ENCODE peak calls at places on chromosomes 6 and 20, in nine cellular contexts. R is pancreas; B is fibroblast of lung; L is WERI-Rb-1; U is RWPE2; K is CD4-positive, alpha-beta memory T cell; X is MM.1S; I is CD8-positive, alpha-beta memory T cell; Z is body of pancreas. N is an unnamed sample. For H3K36me3, the result is how much of the 10 kb centered on the place peaks cover.

GRCh38 chr6:42424906-42425474 is 26.7 kb downstream of the TRERF1 start:
- DNase-seq in I (no peak), U (no peak), R (no peak), K (no peak), L (no peak), B (no peak), X (no peak), Z (no peak), N (no peak)

GRCh38 chr20:11716239-11716944 is 201.3 kb upstream of the BTBD3 start:
- DNase-seq in I (no peak), U (no peak), L (peak), K (no peak), X (no peak), B (peak), R (no peak), Z (no peak), N (no peak)

GRCh38 chr6:63882208-63882607 is 246.6 kb downstream of the PHF3 start:
- DNase-seq in X (no peak), K (no peak), U (no peak), I (no peak), L (no peak), B (no peak), R (no peak), Z (no peak), N (no peak)

GRCh38 chr20:15578059-15578458 is 995.2 kb downstream of the KIF16B start:
- DNase-seq in R (no peak), K (no peak), L (no peak), X (no peak), B (no peak), I (no peak), Z (no peak), U (no peak), N (no peak)

GRCh38 chr20:33014336-33015113 is 7.0 kb downstream of the BPIFB2 start:
- DNase-seq in R (no peak), Z (no peak), B (no peak), U (no peak), L (peak), I (no peak), K (no peak), X (no peak), N (no peak)

GRCh38 chr6:138107078-138107751 is at the start of gene PERP:
- DNase-seq in I (peak), Z (peak), B (peak), X (peak), U (peak), K (peak), L (peak), R (peak), N (peak)

GRCh38 chr6:939526-940252 is 246.8 kb upstream of the EXOC2 start:
- DNase-seq in B (peak), R (no peak), Z (no peak), X (no peak), U (no peak), L (no peak), I (no peak), K (no peak), N (no peak)

GRCh38 chr6:41936073-41936837 is 5.4 kb downstream of the CCND3 start:
- DNase-seq in K (peak), U (no peak), X (peak), L (peak), I (peak), Z (peak), B (peak), R (peak), N (peak)

GRCh38 chr6:27206806-27207205 is 40.7 kb upstream of the PRSS16 start:
- DNase-seq in K (no peak), B (no peak), I (no peak), Z (no peak), U (no peak), L (no peak), R (no peak), X (no peak), N (no peak)

GRCh38 chr6:13677878-13678254 is 33.8 kb downstream of the RANBP9 start:
- DNase-seq in B (no peak), R (no peak), U (no peak), X (no peak), L (no peak), K (no peak), I (no peak), Z (peak), N (no peak)

GRCh38 chr6:85300581-85300980 is 149.3 kb upstream of the NT5E start:
- DNase-seq in X (no peak), Z (no peak), R (no peak), I (no peak), L (no peak), U (no peak), K (no peak), B (no peak), N (no peak)

DNA sequence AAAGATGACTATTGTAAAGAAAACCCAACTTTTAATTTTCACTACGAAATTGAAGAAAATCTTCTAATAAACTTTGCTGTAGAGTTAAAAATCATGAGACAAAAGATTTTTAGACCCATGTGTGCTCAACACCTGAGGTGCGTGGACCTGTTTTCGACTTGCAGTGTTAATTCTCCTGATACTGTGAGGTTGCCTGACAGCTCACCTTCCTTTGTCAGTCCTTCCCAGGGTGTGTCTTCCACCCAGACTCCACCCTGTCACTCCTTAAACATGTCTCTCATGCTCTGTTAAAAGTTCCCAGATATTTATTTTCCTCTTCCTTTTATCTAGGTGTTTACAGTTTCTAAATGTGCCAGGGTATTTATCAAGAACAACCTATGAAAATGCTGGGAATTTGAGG is 151.3 kb upstream of the NT5E start:
- DNase-seq in R (no peak), K (no peak), U (no peak), L (no peak), B (no peak), Z (no peak), I (no peak), X (no peak), N (no peak)
- H3K27ac ChIP-seq in R (no peak), K (no peak), U (no peak), L (no peak), B (no peak), Z (no peak), I (no peak), X (no peak), N (no peak)

GRCh38 chr6:132369526-132369925 is 31.7 kb downstream of the MOXD1 start:
- DNase-seq in I (no peak), B (peak), L (no peak), Z (no peak), U (no peak), R (no peak), X (no peak), K (no peak), N (no peak)
- H3K4me3 ChIP-seq in I (no peak), B (no peak), L (no peak), Z (no peak), U (no peak), R (no peak), X (no peak), K (no peak), N (no peak)

GRCh38 chr6:82178759-82179112 is 68.8 kb downstream of the IBTK start:
- DNase-seq in Z (no peak), I (no peak), K (no peak), R (no peak), U (no peak), L (no peak), B (peak), X (no peak), N (no peak)

GRCh38 chr6:82178084-82178758 is 69.3 kb downstream of the IBTK start:
- DNase-seq in B (peak), U (no peak), X (no peak), L (no peak), I (no peak), R (no peak), Z (no peak), K (no peak), N (no peak)

GRCh38 chr6:82176616-82177015 is 70.9 kb downstream of the IBTK start:
- DNase-seq in L (no peak), B (no peak), X (no peak), K (no peak), R (no peak), U (no peak), I (no peak), Z (no peak), N (no peak)

GRCh38 chr6:82182756-82183155 is 64.8 kb downstream of the IBTK start:
- DNase-seq in U (no peak), X (no peak), K (no peak), I (no peak), Z (no peak), R (no peak), L (no peak), B (peak), N (no peak)

GRCh38 chr6:82179415-82179814 is 68.1 kb downstream of the IBTK start:
- DNase-seq in L (no peak), Z (no peak), U (no peak), X (no peak), I (no peak), R (no peak), B (peak), K (no peak), N (no peak)
- H3K36me3 ChIP-seq in L (under half), Z (under half), U (half or more), X (under half), I (under half), R (under half), B (under half), K (under half), N (under half)

DNA sequence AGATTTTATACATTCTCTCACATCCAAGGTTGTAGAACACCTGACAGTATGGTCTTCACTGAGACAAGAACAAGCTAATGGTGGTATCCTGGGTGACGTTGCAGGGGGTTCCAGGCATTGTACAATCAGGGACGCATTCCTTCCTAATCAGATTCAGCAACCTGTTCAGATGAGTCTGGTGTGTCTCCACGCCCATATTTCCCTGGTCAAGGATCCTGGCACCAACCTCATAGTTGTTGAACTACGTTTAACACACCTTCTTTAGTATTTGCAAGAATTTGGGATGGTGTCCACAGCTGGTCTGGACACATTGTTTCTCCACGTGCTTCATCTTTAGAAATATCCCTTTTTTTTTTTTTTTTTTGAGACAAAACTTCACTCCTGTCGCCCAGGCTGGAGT is 161.0 kb upstream of the CDYL start:
- DNase-seq in B (no peak), Z (no peak), R (no peak), X (no peak), K (no peak), I (no peak), L (no peak), U (no peak), N (no peak)
- H3K27ac ChIP-seq in B (no peak), Z (no peak), R (no peak), X (no peak), K (no peak), I (no peak), L (no peak), U (no peak), N (no peak)

GRCh38 chr20:25223765-25224720 is 23.8 kb upstream of the PYGB start:
- DNase-seq in B (no peak), K (no peak), X (no peak), Z (no peak), U (no peak), L (no peak), I (peak), R (no peak), N (no peak)

GRCh38 chr20:25222461-25223178 is 25.3 kb upstream of the PYGB start:
- DNase-seq in L (no peak), K (no peak), Z (no peak), R (no peak), I (peak), X (no peak), U (no peak), B (no peak), N (no peak)

GRCh38 chr20:25224941-25225340 is 22.9 kb upstream of the PYGB start:
- DNase-seq in R (no peak), B (no peak), I (no peak), K (no peak), U (no peak), X (no peak), L (no peak), Z (no peak), N (no peak)

GRCh38 chr20:25221592-25222460 is 26.1 kb upstream of the PYGB start:
- DNase-seq in R (no peak), K (no peak), Z (no peak), X (no peak), I (peak), U (no peak), L (no peak), B (no peak), N (no peak)

DNA sequence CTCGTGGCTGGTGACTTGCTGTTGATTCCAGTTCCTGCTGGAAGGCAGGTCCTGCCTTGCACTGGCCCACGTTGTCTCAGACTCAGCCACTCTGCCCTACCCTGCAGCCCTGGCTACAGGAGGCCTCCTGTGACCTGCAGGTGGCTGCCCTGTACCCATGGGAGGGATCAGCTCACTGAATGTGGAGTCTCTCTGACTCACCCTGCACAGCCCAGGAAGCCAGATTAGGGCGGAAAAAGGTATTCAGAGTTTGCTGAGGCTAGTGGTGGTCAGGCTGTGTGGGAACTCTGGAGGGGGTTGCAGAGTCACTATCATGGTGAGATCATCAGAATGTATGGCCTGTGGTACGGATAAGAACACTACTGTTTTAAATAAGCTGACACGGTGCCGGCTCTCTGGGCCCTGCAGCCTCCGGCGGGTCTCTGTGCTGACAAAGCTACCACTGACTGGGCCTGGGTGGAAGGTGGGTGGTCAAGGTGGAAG is 24.7 kb upstream of the PYGB start:
- DNase-seq in K (no peak), I (peak), Z (no peak), R (no peak), U (peak), L (peak), X (no peak), B (peak), N (no peak)
- H3K4me3 ChIP-seq in K (no peak), I (no peak), Z (no peak), R (no peak), U (no peak), L (no peak), X (no peak), B (no peak), N (no peak)

DNA sequence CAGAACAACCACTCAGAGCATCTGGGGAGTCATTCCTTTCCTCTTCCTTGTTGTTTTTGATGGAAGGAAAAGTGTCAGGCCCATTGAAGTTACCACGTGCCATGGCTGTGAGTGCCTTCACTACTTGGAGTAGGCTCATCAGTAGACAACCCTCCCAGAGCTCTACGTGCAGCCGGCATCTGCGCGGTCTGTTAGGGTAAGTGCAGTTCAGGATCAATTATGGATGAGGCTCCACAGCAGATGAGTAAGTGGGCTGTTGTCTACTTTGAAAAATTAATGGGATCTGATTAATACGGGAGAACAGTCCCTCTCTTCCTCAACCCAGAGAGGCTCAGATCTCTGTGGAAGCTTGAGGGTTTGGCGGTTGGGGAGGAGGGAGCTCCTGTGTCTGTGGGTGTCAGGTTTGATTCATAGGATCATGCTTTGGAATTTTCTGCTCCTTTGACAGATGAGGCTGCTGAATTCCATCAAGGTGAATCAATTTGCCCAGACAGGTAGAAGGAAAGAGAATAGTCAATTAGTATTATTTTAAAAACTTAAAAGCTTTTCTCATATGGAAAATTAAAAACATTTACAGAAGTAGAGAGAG is 93.8 kb upstream of the TOX2 start:
- DNase-seq in U (peak), L (no peak), B (no peak), Z (no peak), X (no peak), R (no peak), I (no peak), K (no peak), N (no peak)
- H3K36me3 ChIP-seq in U (under half), L (under half), B (under half), Z (under half), X (under half), R (under half), I (under half), K (under half), N (under half)

GRCh38 chr6:15290067-15290641 is 44.3 kb downstream of the JARID2 start:
- DNase-seq in Z (no peak), K (no peak), U (no peak), R (no peak), B (peak), L (no peak), X (no peak), I (no peak), N (no peak)
- H3K27ac ChIP-seq in Z (no peak), K (no peak), U (no peak), R (no peak), B (no peak), L (no peak), X (no peak), I (no peak), N (no peak)

GRCh38 chr6:157761331-157761921 is 61.6 kb upstream of the SNX9 start:
- DNase-seq in I (peak), K (peak), U (no peak), Z (no peak), B (peak), X (no peak), R (no peak), L (no peak), N (peak)
- H3K4me3 ChIP-seq in I (no peak), K (no peak), U (no peak), Z (no peak), B (no peak), X (no peak), R (no peak), L (no peak), N (no peak)

GRCh38 chr6:157943249-157943963 is 38.3 kb upstream of the SYNJ2 start:
- DNase-seq in Z (no peak), X (no peak), I (no peak), K (no peak), L (no peak), B (no peak), R (no peak), U (no peak), N (no peak)
- H3K36me3 ChIP-seq in Z (under half), X (under half), I (under half), K (under half), L (half or more), B (under half), R (under half), U (half or more), N (half or more)

GRCh38 chr6:52566853-52567279 is 10.0 kb downstream of the TRAM2 start:
- DNase-seq in K (no peak), X (no peak), U (peak), B (peak), L (no peak), I (no peak), R (no peak), Z (no peak), N (no peak)
- H3K27ac ChIP-seq in K (no peak), X (peak), U (peak), B (peak), L (no peak), I (no peak), R (no peak), Z (no peak), N (no peak)

N was measured in effector memory CD4-positive, alpha-beta T cell.